ENCODE peak calls at places on chromosome 21, in six cellular contexts. K is IMR-90, S is trophoblast cell, G is H9, F is H1, B is neuronal stem cell. V is an unnamed sample.

GRCh38 chr21:17250651-17251294 is 262.1 kb upstream of the CXADR start:
- DNase-seq in F (no peak), K (no peak), S (no peak), G (no peak), B (no peak), V (no peak)

GRCh38 chr21:15414057-15414456 is 315.7 kb upstream of the USP25 start:
- DNase-seq in G (no peak), B (no peak), K (no peak), F (no peak), S (no peak), V (no peak)

GRCh38 chr21:21230672-21231071 is 232.5 kb downstream of the NCAM2 start:
- DNase-seq in G (no peak), K (peak; percentile 24), S (no peak), F (no peak), B (no peak), V (no peak)

GRCh38 chr21:43959231-43960041 is 52.7 kb upstream of the TRAPPC10 start:
- DNase-seq in K (no peak), B (no peak), S (no peak), F (no peak), G (no peak), V (no peak)

GRCh38 chr21:35051287-35051818 is 2.3 kb upstream of the RUNX1 start:
- DNase-seq in K (peak; percentile 80), S (peak; percentile 88), B (peak; percentile 59), F (peak; percentile 58), G (peak; percentile 85), V (peak; percentile 90)

GRCh38 chr21:35227774-35228173 is 178.7 kb upstream of the RUNX1 start:
- DNase-seq in B (no peak), K (no peak), F (no peak), S (no peak), G (no peak), V (no peak)

GRCh38 chr21:29523646-29524045 is 224.9 kb downstream of the BACH1 start:
- DNase-seq in S (no peak), B (no peak), F (no peak), K (no peak), G (no peak), V (no peak)

GRCh38 chr21:16176570-16176969 is 446.8 kb downstream of the USP25 start:
- DNase-seq in K (no peak), G (no peak), B (no peak), F (no peak), S (no peak), V (no peak)

GRCh38 chr21:43603230-43603626 is 56.1 kb downstream of the HSF2BP start:
- DNase-seq in K (no peak), F (no peak), S (no peak), B (no peak), G (no peak), V (no peak)

GRCh38 chr21:37198989-37199924 is 67.9 kb downstream of the VPS26C start:
- DNase-seq in K (peak; percentile 78), B (no peak), F (no peak), G (no peak), S (peak; percentile 53), V (peak; percentile 61)

GRCh38 chr21:44083631-44084291 is 23.4 kb upstream of the PWP2 start:
- DNase-seq in F (no peak), K (no peak), G (no peak), S (peak; percentile 20), B (no peak), V (no peak)

GRCh38 chr21:44478124-44478800 is 23.0 kb downstream of the LRRC3 start:
- DNase-seq in F (no peak), B (no peak), G (no peak), K (no peak), S (no peak), V (no peak)

GRCh38 chr21:25970254-25970930 is 200.2 kb downstream of the APP start:
- DNase-seq in K (no peak), S (no peak), B (no peak), F (no peak), G (no peak), V (no peak)

GRCh38 chr21:42466700-42467612 is 29.1 kb downstream of the RSPH1 start:
- DNase-seq in G (peak; percentile 61), S (peak; percentile 70), F (no peak), K (peak; percentile 7), B (no peak), V (peak; percentile 34)

GRCh38 chr21:42465008-42465878 is 30.8 kb downstream of the RSPH1 start:
- DNase-seq in B (no peak), S (peak; percentile 11), F (no peak), K (no peak), G (no peak), V (peak; percentile 67)

GRCh38 chr21:42461881-42462877 is 33.8 kb downstream of the RSPH1 start:
- DNase-seq in F (no peak), G (peak; percentile 30), B (no peak), S (no peak), K (no peak), V (no peak)

GRCh38 chr21:42461185-42461520 is 34.9 kb downstream of the RSPH1 start:
- DNase-seq in G (no peak), S (no peak), F (no peak), K (no peak), B (no peak), V (no peak)

GRCh38 chr21:42463861-42464515 is 32.0 kb downstream of the RSPH1 start:
- DNase-seq in K (peak; percentile 68), G (peak; percentile 82), F (no peak), B (peak; percentile 11), S (peak; percentile 90), V (peak; percentile 59)
- H2AK5ac ChIP-seq in K (no peak overlapping the region), G (no peak overlapping the region), F (peak overlapping the region; percentile 83), B (no peak overlapping the region), S (no peak overlapping the region), V (peak overlapping the region; percentile 100)

DNA sequence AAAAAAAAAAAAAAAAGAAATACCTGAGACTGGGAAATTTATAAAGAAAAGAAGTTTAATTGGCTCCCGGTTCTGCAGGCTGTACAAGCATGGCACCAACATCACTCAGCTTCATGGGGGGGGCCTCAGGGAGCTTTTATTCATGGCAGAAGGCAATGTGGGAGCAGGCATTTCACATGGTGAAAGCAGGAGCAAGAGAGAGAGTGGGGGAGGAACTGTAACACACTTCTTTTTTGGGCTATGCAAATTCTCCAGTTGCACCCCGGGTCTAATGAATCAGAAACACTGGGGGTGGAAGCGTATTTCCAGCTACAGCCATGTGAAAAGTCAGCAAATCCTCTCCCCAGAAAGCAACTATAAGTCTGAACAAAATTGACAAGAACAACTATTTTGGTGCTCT is 11.8 kb upstream of the SOD1 start:
- DNase-seq in F (no peak), K (no peak), B (no peak), S (no peak), G (no peak), V (no peak)
- H2AFZ ChIP-seq in F (no peak overlapping the region), K (no peak overlapping the region), B (no peak overlapping the region), S (no peak overlapping the region), G (no peak overlapping the region), V (no peak overlapping the region)

DNA sequence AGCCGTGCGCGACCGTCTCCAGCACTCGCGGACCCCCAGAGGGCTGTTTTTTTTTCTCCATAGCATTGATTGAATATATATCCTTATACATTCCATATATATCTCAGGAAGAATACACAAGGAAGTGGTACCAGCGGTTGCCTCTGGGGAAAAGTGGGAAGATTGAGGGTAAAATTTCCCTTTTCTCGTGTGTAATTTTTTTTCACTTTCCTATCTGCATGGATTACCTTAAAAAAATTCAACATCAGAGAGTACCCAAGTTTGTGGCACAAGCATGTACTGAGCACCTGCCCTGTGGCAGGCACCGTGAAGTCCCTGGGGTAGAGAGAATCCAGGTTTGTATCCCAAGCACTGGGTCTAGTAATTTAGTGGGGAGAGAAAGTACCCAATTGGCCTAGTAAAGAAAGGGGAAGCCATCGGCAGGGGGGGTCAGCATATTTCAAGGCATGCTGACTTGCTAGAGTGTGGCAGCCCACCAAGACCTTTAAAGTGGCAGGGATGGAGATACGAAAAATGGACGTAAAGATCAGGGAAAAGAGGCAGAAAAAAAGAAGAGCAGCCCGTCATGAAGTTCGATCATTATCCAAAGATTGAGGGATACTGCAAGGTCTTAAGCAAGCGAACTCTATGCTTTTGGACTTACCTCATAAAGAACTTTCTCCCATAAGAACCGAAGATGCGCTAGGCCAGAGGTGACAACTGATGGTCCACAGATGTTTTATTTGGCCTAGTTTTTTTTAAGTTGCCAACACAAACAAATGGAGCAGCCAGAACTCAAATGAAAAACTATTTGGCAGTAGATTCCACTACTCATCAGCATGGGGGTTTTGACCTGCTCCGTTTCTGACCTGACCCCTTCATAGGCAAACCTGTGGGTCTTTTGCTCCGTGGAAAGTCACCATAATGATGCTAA is 1.5 kb upstream of the HMGN1 start:
- DNase-seq in S (no peak), F (no peak), K (no peak), G (no peak), B (no peak), V (no peak)
- H4K8ac ChIP-seq in S (peak overlapping the region; percentile 99), F (peak overlapping the region; percentile 87), K (peak overlapping the region; percentile 96), G (no peak overlapping the region), B (no peak overlapping the region), V (peak overlapping the region; percentile 97)

DNA sequence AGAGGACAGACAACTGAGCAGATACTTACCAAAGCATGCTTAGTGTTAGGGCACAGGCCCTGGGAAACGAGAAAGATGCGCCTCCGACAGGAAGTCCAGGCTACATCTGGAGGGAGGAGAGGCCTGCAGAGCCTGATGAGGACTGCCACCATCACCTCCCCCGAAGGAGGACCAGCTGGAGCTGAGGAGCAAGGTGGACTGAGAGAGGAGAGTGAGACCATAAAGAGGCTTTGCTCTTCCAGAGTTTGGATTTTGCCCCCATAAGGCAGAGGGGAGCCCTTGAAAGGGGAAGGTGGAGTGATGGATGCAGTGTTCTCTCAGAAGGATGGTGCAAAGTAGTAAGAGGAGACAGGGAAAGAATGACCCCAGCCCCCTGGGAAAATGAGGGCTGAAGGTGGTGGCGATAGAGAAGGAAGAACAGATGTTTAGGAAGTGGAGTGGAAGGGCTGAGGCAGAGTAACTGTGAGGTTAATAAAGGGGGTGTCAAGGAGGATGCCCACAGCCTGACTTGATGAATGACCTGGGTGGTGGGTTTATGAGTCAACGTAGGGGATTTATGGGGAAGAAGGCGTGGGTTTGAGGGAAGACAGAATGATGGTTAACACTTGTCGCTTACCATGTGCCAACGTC is 1.1 kb upstream of the SCAF4 start:
- DNase-seq in B (no peak), G (peak; percentile 41), F (no peak), S (no peak), K (peak; percentile 35), V (no peak)
- H2AK5ac ChIP-seq in B (peak overlapping the region; percentile 7), G (no peak overlapping the region), F (peak overlapping the region; percentile 83), S (no peak overlapping the region), K (peak overlapping the region; percentile 24), V (peak overlapping the region; percentile 57)

GRCh38 chr21:33308586-33309490 is 15.9 kb upstream of the IFNAR1 start:
- DNase-seq in F (no peak), G (no peak), S (peak; percentile 82), B (no peak), K (peak; percentile 55), V (peak; percentile 52)
- H2AFZ ChIP-seq in F (no peak overlapping the region), G (no peak overlapping the region), S (no peak overlapping the region), B (no peak overlapping the region), K (no peak overlapping the region), V (no peak overlapping the region)

GRCh38 chr21:46284722-46285121 is 689 bp downstream of the MCM3AP start:
- DNase-seq in S (no peak), K (no peak), F (no peak), G (no peak), B (no peak), V (no peak)
- H4K8ac ChIP-seq in S (no peak overlapping the region), K (no peak overlapping the region), F (no peak overlapping the region), G (no peak overlapping the region), B (no peak overlapping the region), V (no peak overlapping the region)

V was measured in mesenchymal stem cell.